ENCODE peak calls at places on chromosomes 13 and 19, in ten cellular contexts. O is HCT116; Z is CD4-positive, alpha-beta T cell; J is cardiac muscle cell; K is stomach; A is WTC11; D is AG04449; E is right lobe of liver; C is mucosa of descending colon; I is AG09309. N is an unnamed sample.

GRCh38 chr13:39417643-39418042 is 185.3 kb downstream of the LHFPL6 start:
- DNase-seq in Z (no peak), D (peak), E (no peak), I (no peak), A (peak), K (no peak), C (no peak), J (peak), O (no peak), N (no peak)

GRCh38 chr13:34076943-34077703 is 259.2 kb downstream of the RFC3 start:
- DNase-seq in A (no peak), Z (no peak), D (peak), J (peak), C (no peak), I (peak), K (no peak), E (no peak), O (peak), N (no peak)

GRCh38 chr13:98476538-98476966 is 100.4 kb downstream of the STK24 start:
- DNase-seq in D (peak), E (peak), Z (peak), J (peak), I (peak), C (peak), O (peak), K (peak), A (no peak), N (peak)

GRCh38 chr19:43997631-43998290 is 5.0 kb upstream of the ZNF230 start:
- DNase-seq in Z (no peak), C (no peak), D (no peak), K (no peak), E (no peak), O (no peak), J (peak), I (peak), A (no peak), N (no peak)

GRCh38 chr19:50835103-50835784 is 1.9 kb upstream of the KLK15 start:
- DNase-seq in D (no peak), A (no peak), J (peak), C (peak), E (no peak), K (no peak), I (no peak), O (no peak), Z (no peak), N (no peak)

GRCh38 chr19:42407085-42407815 is 17.2 kb upstream of the CNFN start:
- DNase-seq in O (no peak), J (no peak), E (no peak), A (no peak), I (no peak), Z (no peak), D (no peak), C (no peak), K (no peak), N (no peak)

GRCh38 chr13:43159007-43159406 is 135.6 kb downstream of the DNAJC15 start:
- DNase-seq in K (no peak), C (no peak), E (no peak), J (peak), Z (no peak), A (no peak), O (no peak), D (no peak), I (no peak), N (no peak)

GRCh38 chr19:4523306-4524110 is 5.2 kb upstream of the PLIN4 start:
- DNase-seq in D (no peak), A (peak), I (no peak), K (peak), J (peak), O (peak), Z (peak), C (peak), E (peak), N (peak)

GRCh38 chr13:44601596-44601995 is 25.5 kb upstream of the TSC22D1 start:
- DNase-seq in J (no peak), A (no peak), O (no peak), I (no peak), D (no peak), Z (no peak), E (no peak), K (no peak), C (no peak), N (no peak)

GRCh38 chr19:6738726-6739389 is 622 bp upstream of the TRIP10 start:
- DNase-seq in K (peak), Z (peak), C (peak), I (no peak), O (no peak), D (no peak), E (peak), J (no peak), A (peak), N (no peak)

GRCh38 chr13:32969516-32969941 is 46.7 kb upstream of the KL start:
- DNase-seq in Z (no peak), D (peak), I (peak), A (no peak), J (peak), K (no peak), E (no peak), C (peak), O (no peak), N (peak)

GRCh38 chr19:13841339-13842293 is 35.3 kb upstream of the NANOS3 start:
- DNase-seq in O (no peak), K (peak), E (no peak), J (peak), D (no peak), C (peak), A (no peak), Z (no peak), I (no peak), N (no peak)

GRCh38 chr19:46599716-46600392 is 1.3 kb upstream of the CALM3 start:
- DNase-seq in I (no peak), C (no peak), A (no peak), J (no peak), O (no peak), D (no peak), E (no peak), Z (no peak), K (no peak), N (no peak)

GRCh38 chr13:20566424-20566916 is 487 bp upstream of the IFT88 start:
- DNase-seq in E (no peak), A (no peak), D (no peak), K (no peak), J (no peak), I (peak), Z (peak), O (peak), C (peak), N (no peak)

GRCh38 chr13:41708648-41709175 is 251.4 kb downstream of the RGCC start:
- DNase-seq in I (no peak), C (no peak), O (no peak), A (no peak), E (no peak), J (peak), K (no peak), D (no peak), Z (no peak), N (no peak)

GRCh38 chr19:34364830-34365462 is at the start of gene GPI:
- DNase-seq in O (no peak), K (peak), C (peak), Z (peak), A (peak), I (no peak), D (no peak), E (peak), J (peak), N (peak)

GRCh38 chr13:92843549-92843948 is 383.1 kb upstream of the GPC6 start:
- DNase-seq in Z (no peak), C (no peak), K (no peak), J (peak), E (no peak), A (no peak), I (no peak), D (no peak), O (no peak), N (no peak)

GRCh38 chr19:6519289-6519688 is 11.5 kb upstream of the TNFSF9 start:
- DNase-seq in O (no peak), I (peak), J (peak), E (no peak), Z (no peak), K (no peak), A (no peak), D (peak), C (no peak), N (peak)

GRCh38 chr19:3556978-3557460 is 367 bp downstream of the MFSD12 start:
- DNase-seq in O (no peak), C (no peak), Z (peak), I (no peak), D (no peak), E (peak), A (peak), K (peak), J (peak), N (no peak)

GRCh38 chr13:47112205-47112896 is 215.5 kb upstream of the HTR2A start:
- DNase-seq in I (no peak), E (no peak), A (no peak), K (no peak), D (no peak), C (no peak), J (no peak), Z (no peak), O (no peak), N (no peak)

GRCh38 chr13:36601186-36601585 is 72.6 kb upstream of the SERTM1 start:
- DNase-seq in K (no peak), C (no peak), O (no peak), J (no peak), D (no peak), A (no peak), I (no peak), E (no peak), Z (no peak), N (no peak)

GRCh38 chr19:7152568-7152967 is 83.1 kb downstream of the ZNF557 start:
- DNase-seq in O (no peak), I (no peak), K (no peak), J (peak), D (no peak), E (peak), A (no peak), Z (no peak), C (no peak), N (no peak)

GRCh38 chr13:79659161-79659560 is 178.2 kb downstream of the NDFIP2 start:
- DNase-seq in Z (no peak), A (no peak), J (peak), C (no peak), E (no peak), O (no peak), D (no peak), K (no peak), I (no peak), N (no peak)

GRCh38 chr13:60397693-60398437 is 845 bp downstream of the TDRD3 start:
- DNase-seq in J (peak), Z (peak), C (peak), I (peak), A (peak), D (no peak), K (peak), O (no peak), E (peak), N (peak)

GRCh38 chr19:46901701-46902401 is 41.1 kb downstream of the ARHGAP35 start:
- DNase-seq in K (no peak), Z (no peak), J (no peak), E (no peak), A (no peak), I (no peak), D (no peak), C (no peak), O (no peak), N (no peak)

GRCh38 chr19:47111081-47111589 is 2.4 kb downstream of the ZC3H4 start:
- DNase-seq in O (no peak), C (peak), J (no peak), D (no peak), E (peak), A (no peak), Z (peak), I (no peak), K (peak), N (peak)

GRCh38 chr19:23769691-23770468 is 11.2 kb upstream of the ZNF681 start:
- DNase-seq in C (no peak), E (no peak), Z (no peak), K (no peak), J (no peak), A (no peak), I (no peak), O (no peak), D (no peak), N (no peak)

GRCh38 chr19:2016041-2016807 is 710 bp upstream of the BTBD2 start:
- DNase-seq in O (peak), D (peak), Z (peak), A (peak), J (peak), I (peak), C (peak), E (peak), K (peak), N (peak)

GRCh38 chr19:11964496-11964857 is 363 bp upstream of the ZNF763 start:
- DNase-seq in D (no peak), I (no peak), K (no peak), C (no peak), Z (no peak), O (no peak), J (no peak), E (peak), A (peak), N (no peak)
- TF ChIP-seq CTCF in D (peak), I (peak), K (no peak), C (no peak), Z (no peak), O (no peak), J (peak), E (no peak), A (no peak), N (peak)

DNA sequence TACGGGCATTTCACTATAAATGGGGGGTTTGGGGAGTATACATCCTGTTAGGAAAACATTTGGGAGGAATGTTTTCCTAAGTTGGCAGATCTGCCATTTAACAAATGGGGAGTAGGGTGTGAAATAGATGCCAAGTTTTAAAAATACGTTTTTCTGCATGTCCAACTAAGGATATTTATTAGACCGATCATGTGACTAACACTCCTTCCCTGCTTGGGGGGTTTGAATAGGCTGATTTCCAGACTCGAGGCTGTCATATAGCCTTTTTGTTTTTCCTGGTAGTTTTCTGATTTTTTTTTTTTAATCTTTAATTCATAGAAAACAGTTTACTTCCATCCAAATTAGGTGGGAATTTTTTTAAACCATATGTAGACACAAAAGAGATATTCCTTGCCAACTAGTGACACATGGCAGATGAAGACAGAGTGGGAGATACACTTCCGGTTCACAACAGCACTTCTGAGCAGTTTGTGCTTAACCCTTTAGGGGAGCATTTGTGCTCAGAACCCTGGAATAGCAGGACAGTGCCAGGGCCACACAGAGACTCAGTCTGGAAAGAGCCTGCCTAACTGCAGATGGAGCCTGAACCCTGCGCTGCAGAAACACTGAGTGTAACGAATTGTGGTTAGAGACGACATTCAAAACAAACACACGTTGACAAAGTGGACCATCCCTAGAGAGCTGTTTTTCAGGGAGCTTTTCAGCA is 5.6 kb upstream of the GATAD2A start:
- DNase-seq in Z (no peak), K (no peak), J (peak), O (no peak), I (no peak), D (no peak), A (no peak), E (no peak), C (no peak), N (no peak)
- TF ChIP-seq CTCF in Z (no peak), K (no peak), J (no peak), O (no peak), I (no peak), D (no peak), A (no peak), E (no peak), C (no peak), N (no peak)

DNA sequence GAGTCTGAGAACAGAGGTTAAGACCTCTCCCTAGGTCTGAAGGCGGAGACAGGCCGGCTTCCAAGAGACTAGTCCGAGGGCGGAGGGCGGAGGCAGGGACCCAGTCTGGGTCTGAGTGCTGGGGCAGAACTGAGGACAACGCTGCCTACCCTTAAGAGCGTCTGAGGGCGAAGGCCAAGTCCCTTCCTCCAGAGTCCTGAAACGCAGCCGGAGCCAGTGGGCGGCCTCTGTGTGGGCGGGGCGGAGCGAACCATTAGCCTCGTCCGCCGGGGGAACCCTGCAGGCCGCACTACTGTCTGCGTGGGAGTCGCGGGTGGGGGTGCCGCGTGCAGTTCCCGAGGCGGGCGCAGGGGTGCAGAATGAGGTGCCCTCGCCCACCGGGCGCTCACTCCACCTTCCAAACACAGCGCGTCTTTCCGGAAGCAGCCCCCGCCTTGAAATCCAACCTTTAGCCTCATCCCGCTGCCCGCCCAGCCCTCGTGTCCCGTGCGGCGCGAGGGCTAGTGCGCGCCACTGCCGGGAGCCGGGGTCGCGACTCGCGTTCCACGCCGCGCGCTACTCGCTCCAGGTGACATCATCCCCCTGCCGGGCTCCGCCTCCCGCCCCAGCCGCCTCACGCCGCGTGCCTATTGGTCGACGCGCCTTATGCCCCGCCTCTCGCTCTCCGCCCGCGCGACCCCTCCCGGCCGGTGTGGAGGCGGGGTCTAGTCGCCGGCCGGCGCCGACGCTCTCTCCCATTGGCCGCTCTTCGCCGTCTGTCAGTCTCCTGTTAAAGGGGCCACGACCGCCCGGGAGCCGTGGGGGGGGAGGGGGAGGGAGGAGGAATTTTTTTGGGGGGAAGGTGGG is at the start of gene C19orf73:
- DNase-seq in O (peak), Z (peak), D (peak), A (peak), J (peak), K (peak), C (peak), I (peak), E (peak), N (peak)
- TF ChIP-seq CTCF in O (no peak), Z (peak), D (peak), A (no peak), J (no peak), K (no peak), C (no peak), I (no peak), E (peak), N (no peak)

DNA sequence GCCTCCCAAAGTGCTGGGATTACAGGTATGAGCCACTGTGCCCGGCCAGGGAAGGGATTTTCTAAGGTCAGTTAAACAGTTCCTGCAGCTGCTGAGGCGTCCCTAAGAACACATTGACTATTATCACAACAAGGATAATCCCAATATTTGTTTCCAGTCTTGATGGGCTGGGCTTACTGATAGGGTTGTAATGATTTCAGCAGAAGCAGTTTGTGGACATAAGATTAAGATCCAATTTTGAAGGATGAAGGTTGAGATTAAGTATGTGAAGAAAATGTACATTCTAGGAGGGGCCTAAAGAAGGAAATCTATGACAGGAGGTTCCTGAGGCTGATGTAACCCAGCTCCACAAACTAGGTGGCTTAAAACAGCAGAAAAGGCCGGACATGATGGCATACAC is 10.7 kb upstream of the CCDC124 start:
- DNase-seq in D (no peak), J (no peak), O (no peak), C (no peak), E (no peak), A (no peak), I (no peak), Z (no peak), K (no peak), N (no peak)
- TF ChIP-seq CTCF in D (no peak), J (no peak), O (no peak), C (no peak), E (no peak), A (no peak), I (no peak), Z (no peak), K (no peak), N (no peak)

DNA sequence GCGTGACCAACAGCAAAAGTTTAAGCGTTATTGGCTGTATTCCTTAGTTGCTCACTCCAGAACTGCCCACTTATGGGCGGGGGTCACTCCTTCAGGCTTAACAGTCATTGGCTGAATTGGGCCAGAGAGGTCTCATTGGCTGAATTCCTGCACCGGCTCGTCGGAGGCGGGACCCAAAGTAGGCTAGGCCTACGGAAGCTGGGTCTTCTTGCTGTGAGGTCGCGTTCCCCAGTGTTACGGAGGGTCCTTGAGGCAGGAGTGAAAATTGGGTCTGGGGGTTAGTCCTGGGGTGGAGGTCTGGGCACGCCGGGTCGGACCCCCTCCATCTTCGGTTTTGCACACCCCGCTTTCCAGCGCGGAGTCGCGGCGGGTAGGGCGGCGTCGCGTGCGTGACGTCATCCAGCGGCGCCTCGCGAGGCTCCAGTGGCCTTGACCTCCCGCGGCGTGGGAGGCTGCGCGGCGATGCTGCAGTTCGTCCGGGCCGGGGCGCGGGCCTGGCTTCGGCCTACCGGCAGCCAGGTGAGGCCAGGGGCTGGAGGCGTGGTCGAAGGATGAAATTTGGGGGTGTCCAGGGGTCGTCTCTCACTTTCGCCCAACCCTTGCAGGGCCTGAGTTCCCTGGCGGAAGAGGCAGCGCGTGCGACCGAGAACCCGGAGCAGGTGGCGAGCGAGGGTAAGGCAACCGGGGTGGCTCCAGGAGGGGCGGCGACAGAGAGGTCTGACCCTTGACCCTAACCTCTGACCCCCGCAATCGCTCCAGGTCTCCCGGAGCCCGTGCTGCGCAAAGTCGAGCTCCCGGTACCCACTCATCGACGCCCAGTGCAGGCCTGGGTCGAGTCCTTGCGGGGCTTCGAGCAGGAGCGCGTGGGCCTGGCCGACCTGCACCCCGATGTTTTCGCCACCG is at the start of gene MRPL4:
- DNase-seq in C (peak), O (peak), E (peak), J (peak), I (peak), A (peak), D (peak), K (peak), Z (peak), N (peak)
- TF ChIP-seq CTCF in C (no peak), O (no peak), E (no peak), J (no peak), I (no peak), A (no peak), D (no peak), K (no peak), Z (no peak), N (no peak)

DNA sequence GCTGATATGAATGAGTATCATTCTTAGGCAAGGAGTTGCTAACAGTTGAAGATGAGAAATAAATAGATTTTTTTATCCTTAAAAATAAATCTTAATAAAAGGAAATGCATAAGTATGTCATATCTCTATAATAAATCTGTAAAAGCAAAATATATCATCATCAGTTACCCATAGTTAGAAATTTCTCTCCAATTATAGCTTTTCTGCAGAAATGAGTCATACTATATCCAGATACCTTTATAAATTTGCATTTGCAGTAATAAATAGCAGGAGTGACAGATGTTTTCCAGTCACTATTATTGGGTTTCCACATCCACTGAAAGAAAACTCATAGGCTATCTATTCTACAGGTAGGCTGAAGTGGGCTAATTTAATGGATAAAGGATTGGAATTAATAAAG is 829.8 kb downstream of the PCDH9 start:
- DNase-seq in Z (no peak), I (no peak), O (no peak), K (no peak), J (no peak), A (no peak), C (no peak), D (no peak), E (no peak), N (no peak)
- TF ChIP-seq CTCF in Z (no peak), I (no peak), O (no peak), K (no peak), J (no peak), A (no peak), C (no peak), D (no peak), E (no peak), N (no peak)